ENCODE peak calls at places on chromosomes 4 and X, in five cellular contexts. D, Z, E, M and T are unnamed samples.

GRCh38 chr4:10582059-10582686 is 102.4 kb downstream of the CLNK start:
- DNase-seq in D (peak; percentile 22), M (peak; percentile 39), Z (peak; percentile 77), E (peak; percentile 36), T (peak; percentile 48)

GRCh38 chr4:44632089-44632488 is 19.3 kb downstream of the YIPF7 start:
- DNase-seq in E (no peak), M (no peak), D (no peak), Z (no peak), T (no peak)

GRCh38 chrX:149628768-149629167 is 2.8 kb downstream of the TMEM185A start:
- DNase-seq in E (no peak), M (no peak), D (no peak), Z (no peak), T (no peak)

GRCh38 chr4:16391196-16391595 is 164.9 kb upstream of the TAPT1 start:
- DNase-seq in M (no peak), D (no peak), Z (no peak), E (no peak), T (no peak)

GRCh38 chr4:837772-838171 is 11.8 kb upstream of the CPLX1 start:
- DNase-seq in Z (no peak), D (no peak), M (no peak), E (no peak), T (no peak)

GRCh38 chr4:19158451-19158850 is 1093.3 kb upstream of the SLIT2 start:
- DNase-seq in Z (no peak), E (no peak), M (no peak), D (no peak), T (no peak)

GRCh38 chrX:56751071-56751470 is 22.0 kb downstream of the NBDY start:
- DNase-seq in Z (no peak), D (no peak), M (no peak), E (no peak), T (no peak)

GRCh38 chr4:41715155-41715554 is 33.4 kb downstream of the PHOX2B start:
- DNase-seq in Z (no peak), E (no peak), M (no peak), D (no peak), T (no peak)

GRCh38 chr4:154491731-154492249 is at the start of gene DCHS2:
- DNase-seq in D (no peak), Z (no peak), M (no peak), E (peak; percentile 22), T (no peak)

GRCh38 chrX:11474576-11474975 is 181.4 kb downstream of the AMELX start:
- DNase-seq in Z (no peak), D (no peak), E (no peak), M (no peak), T (no peak)

GRCh38 chr4:13907255-13907751 is 279.8 kb upstream of the BOD1L1 start:
- DNase-seq in M (no peak), D (no peak), Z (no peak), E (peak; percentile 87), T (peak; percentile 87)

GRCh38 chr4:188439641-188440311 is 300.5 kb downstream of the TRIML1 start:
- DNase-seq in E (peak; percentile 52), Z (no peak), M (no peak), D (no peak), T (no peak)

GRCh38 chr4:2354127-2354526 is 64.3 kb downstream of the ZFYVE28 start:
- DNase-seq in D (peak; percentile 36), M (no peak), Z (no peak), E (no peak), T (no peak)

GRCh38 chr4:74953647-74954046 is 20.7 kb downstream of the PARM1 start:
- DNase-seq in Z (no peak), M (no peak), D (no peak), E (no peak), T (no peak)
- TF ChIP-seq CTCF in Z (no peak), M (no peak), D (no peak), E (no peak), T (no peak)

DNA sequence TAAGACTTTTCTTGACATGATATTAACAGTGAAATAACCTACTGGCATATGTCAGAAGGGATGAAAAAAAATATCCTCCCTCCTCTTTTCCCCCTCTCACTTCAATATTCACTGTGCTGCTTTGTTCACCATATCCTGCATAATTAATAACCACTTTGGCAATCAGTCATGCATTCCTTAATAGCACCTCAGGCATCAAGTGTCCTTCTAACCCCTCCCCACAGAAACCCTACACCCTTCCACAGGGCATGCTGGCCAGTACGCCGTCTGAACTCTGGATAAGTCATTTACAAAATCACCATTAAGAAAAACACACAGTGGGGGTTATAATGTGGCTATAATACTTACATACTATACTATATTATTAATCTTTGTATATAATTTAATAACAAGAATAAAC is 165.9 kb downstream of the PDGFC start:
- DNase-seq in Z (no peak), D (no peak), M (no peak), E (peak; percentile 20), T (no peak)
- H3K27ac ChIP-seq in Z (no peak overlapping the region), D (no peak overlapping the region), M (no peak overlapping the region), E (no peak overlapping the region), T (no peak overlapping the region)

DNA sequence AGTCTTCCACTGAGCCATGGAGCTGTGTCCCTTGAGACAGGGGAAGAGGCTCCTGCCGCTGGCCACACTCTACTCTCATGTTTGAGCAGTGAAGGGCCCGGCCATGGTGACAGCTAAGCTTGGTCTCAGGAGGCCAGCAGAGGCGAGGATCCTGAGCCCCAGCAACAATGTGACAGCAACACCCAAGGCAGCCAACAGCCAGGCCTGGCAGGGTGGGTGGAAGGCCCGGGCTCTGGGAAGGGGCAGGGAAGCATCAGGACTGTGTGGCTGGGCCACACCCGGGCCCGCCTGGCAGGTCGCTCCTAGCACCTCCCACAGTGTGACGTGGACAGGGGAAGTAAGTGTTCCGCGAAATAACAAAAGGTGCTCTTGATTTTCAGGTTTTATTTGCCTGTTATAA is 24.8 kb downstream of the L1CAM start:
- DNase-seq in M (no peak), E (no peak), D (no peak), Z (no peak), T (no peak)
- TF ChIP-seq CTCF in M (no peak), E (no peak), D (no peak), Z (no peak), T (no peak)

DNA sequence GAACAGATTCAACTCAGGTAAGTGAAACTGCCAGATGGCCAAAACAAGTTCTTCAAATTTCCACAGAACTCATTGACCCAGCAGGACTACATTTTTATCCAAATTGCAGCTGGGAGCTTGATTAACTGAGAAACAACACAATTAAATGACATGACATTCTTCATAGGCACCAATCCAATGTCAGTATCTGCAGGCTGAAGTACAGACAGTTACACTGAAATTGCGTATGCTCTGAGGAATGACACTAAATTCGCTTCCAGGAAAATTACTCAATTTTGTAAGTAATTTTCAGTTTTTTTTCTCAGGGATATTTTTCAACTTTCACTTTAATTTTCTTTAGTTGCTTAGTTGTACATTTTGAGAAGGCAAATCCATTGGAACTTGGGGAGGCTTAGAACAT is 4.5 kb downstream of the C1GALT1C1 start:
- DNase-seq in M (no peak), E (no peak), D (no peak), Z (no peak), T (no peak)
- H3K27ac ChIP-seq in M (no peak overlapping the region), E (no peak overlapping the region), D (no peak overlapping the region), Z (no peak overlapping the region), T (no peak overlapping the region)

GRCh38 chr4:22875592-22876257 is 183.0 kb downstream of the GBA3 start:
- DNase-seq in E (no peak), M (no peak), Z (no peak), D (no peak), T (no peak)
- TF ChIP-seq CTCF in E (no peak), M (no peak), Z (no peak), D (no peak), T (no peak)